ENCODE peak calls at places on chromosomes 16 and 17, in five cellular contexts. W is heart left ventricle, U is GM19239, I is ELR, P is KG1. D is an unnamed sample.

GRCh38 chr16:68074850-68075249 is 10.3 kb upstream of the NFATC3 start:
- DNase-seq in I (no peak), P (peak), U (peak), W (no peak), D (no peak)

GRCh38 chr17:4940625-4941021 is 555 bp downstream of the RNF167 start:
- DNase-seq in I (peak), W (no peak), U (no peak), P (no peak), D (peak)

GRCh38 chr17:17077861-17078732 is 35.8 kb downstream of the MPRIP start:
- DNase-seq in I (no peak), W (no peak), U (no peak), P (no peak), D (no peak)

GRCh38 chr16:79563919-79564318 is 36.6 kb downstream of the MAF start:
- DNase-seq in P (no peak), U (no peak), I (no peak), W (no peak), D (no peak)

GRCh38 chr17:43779145-43780125 is 658 bp upstream of the DUSP3 start:
- DNase-seq in U (no peak), W (no peak), I (peak), P (peak), D (peak)

GRCh38 chr17:63445571-63446217 is 412 bp downstream of the CYB561 start:
- DNase-seq in W (no peak), U (peak), P (no peak), I (peak), D (peak)

GRCh38 chr17:39791296-39791992 is 53.7 kb downstream of the GRB7 start:
- DNase-seq in P (no peak), U (no peak), I (no peak), W (no peak), D (no peak)

GRCh38 chr16:86170720-86171119 is 271.8 kb downstream of the IRF8 start:
- DNase-seq in P (no peak), U (no peak), W (no peak), I (no peak), D (no peak)

GRCh38 chr17:43342601-43342905 is 56.2 kb upstream of the ARL4D start:
- DNase-seq in W (no peak), P (no peak), U (no peak), I (no peak), D (no peak)

GRCh38 chr17:19384723-19385391 is 2.1 kb downstream of the MFAP4 start:
- DNase-seq in U (no peak), P (no peak), I (no peak), W (peak), D (peak)

GRCh38 chr16:56690420-56691122 is 8.3 kb downstream of the MT1X start:
- DNase-seq in U (no peak), I (no peak), P (no peak), W (no peak), D (no peak)

GRCh38 chr16:12695454-12695853 is 108.2 kb downstream of the CPPED1 start:
- DNase-seq in W (no peak), U (no peak), P (no peak), I (no peak), D (no peak)

GRCh38 chr16:84730406-84731106 is 30.8 kb downstream of the USP10 start:
- DNase-seq in W (peak), U (peak), I (peak), P (peak), D (peak)

GRCh38 chr17:17710728-17711541 is 29.7 kb downstream of the RAI1 start:
- DNase-seq in I (peak), P (no peak), U (no peak), W (no peak), D (peak)

GRCh38 chr16:87421369-87421912 is 29.3 kb downstream of the MAP1LC3B start:
- DNase-seq in U (no peak), W (no peak), P (no peak), I (no peak), D (no peak)

GRCh38 chr17:31510273-31511175 is 119.0 kb downstream of the RAB11FIP4 start:
- DNase-seq in W (peak), U (no peak), P (no peak), I (no peak), D (no peak)